ENCODE peak calls at places on chromosomes 12 and 14, in eight cellular contexts. R is mammary epithelial cell, C is body of pancreas, Z is tibial nerve, G is ovary, E is thyroid gland, I is ascending aorta, F is sigmoid colon. Y is an unnamed sample.
A peak's percentile ranks its signal among the peaks of the same experiment; 100 is the strongest.

GRCh38 chr12:120978296-120979219 is at the start of gene HNF1A:
- DNase-seq in R (no peak), C (peak; percentile 75), Z (no peak), G (no peak), E (no peak), I (no peak), F (no peak), Y (no peak)

GRCh38 chr12:113359939-113360748 is 1.8 kb downstream of the PLBD2 start:
- DNase-seq in R (no peak), C (no peak), Z (no peak), G (peak; percentile 34), E (no peak), I (no peak), F (no peak), Y (no peak)

GRCh38 chr14:55926007-55926406 is 192.2 kb upstream of the PELI2 start:
- DNase-seq in R (no peak), C (peak; percentile 76), Z (no peak), G (no peak), E (no peak), I (no peak), F (no peak), Y (no peak)

GRCh38 chr12:88957358-88957757 is 377.1 kb upstream of the KITLG start:
- DNase-seq in R (peak; percentile 20), C (no peak), Z (no peak), G (no peak), E (no peak), I (no peak), F (no peak), Y (no peak)

GRCh38 chr14:63956326-63956725 is 103.5 kb downstream of the SYNE2 start:
- DNase-seq in R (peak; percentile 51), C (no peak), Z (no peak), G (no peak), E (no peak), I (no peak), F (no peak), Y (no peak)

GRCh38 chr14:99260652-99261551 is 11.1 kb downstream of the BCL11B start:
- DNase-seq in R (no peak), C (no peak), Z (no peak), G (no peak), E (no peak), I (no peak), F (no peak), Y (no peak)

GRCh38 chr14:39812532-39813320 is 380.5 kb upstream of the FBXO33 start:
- DNase-seq in R (no peak), C (no peak), Z (no peak), G (no peak), E (no peak), I (no peak), F (no peak), Y (no peak)

GRCh38 chr12:88153959-88154358 is 11.9 kb downstream of the TMTC3 start:
- DNase-seq in R (no peak), C (no peak), Z (no peak), G (no peak), E (no peak), I (no peak), F (no peak), Y (no peak)

GRCh38 chr12:546265-546919 is 86.7 kb downstream of the B4GALNT3 start:
- DNase-seq in R (no peak), C (no peak), Z (no peak), G (no peak), E (no peak), I (no peak), F (no peak), Y (peak; percentile 52)

GRCh38 chr14:64440494-64440893 is 24.8 kb upstream of the AKAP5 start:
- DNase-seq in R (no peak), C (no peak), Z (no peak), G (no peak), E (no peak), I (no peak), F (no peak), Y (no peak)

GRCh38 chr14:67704484-67705089 is 2.9 kb downstream of the RDH12 start:
- DNase-seq in R (peak; percentile 54), C (peak; percentile 34), Z (peak; percentile 44), G (no peak), E (no peak), I (no peak), F (no peak), Y (no peak)

GRCh38 chr12:108099085-108099484 is 30.0 kb upstream of the WSCD2 start:
- DNase-seq in R (no peak), C (no peak), Z (no peak), G (no peak), E (no peak), I (no peak), F (no peak), Y (no peak)

GRCh38 chr14:106876711-106877110 is 1350.3 kb downstream of the TMEM121 start:
- DNase-seq in R (no peak), C (no peak), Z (no peak), G (no peak), E (no peak), I (no peak), F (no peak), Y (no peak)

GRCh38 chr12:15001733-15002471 is 29.1 kb downstream of the PDE6H start:
- DNase-seq in R (no peak), C (peak; percentile 19), Z (no peak), G (peak; percentile 56), E (peak; percentile 51), I (peak; percentile 77), F (peak; percentile 91), Y (no peak)

GRCh38 chr14:87002831-87003230 is 990.2 kb downstream of the GALC start:
- DNase-seq in R (no peak), C (no peak), Z (no peak), G (no peak), E (no peak), I (no peak), F (no peak), Y (no peak)

GRCh38 chr12:31506907-31507306 is 84.0 kb downstream of the DENND5B start:
- DNase-seq in R (peak; percentile 23), C (no peak), Z (no peak), G (no peak), E (no peak), I (no peak), F (no peak), Y (no peak)

GRCh38 chr14:90714811-90715210 is 101.4 kb downstream of the TTC7B start:
- DNase-seq in R (peak; percentile 12), C (no peak), Z (no peak), G (no peak), E (no peak), I (no peak), F (no peak), Y (no peak)

DNA sequence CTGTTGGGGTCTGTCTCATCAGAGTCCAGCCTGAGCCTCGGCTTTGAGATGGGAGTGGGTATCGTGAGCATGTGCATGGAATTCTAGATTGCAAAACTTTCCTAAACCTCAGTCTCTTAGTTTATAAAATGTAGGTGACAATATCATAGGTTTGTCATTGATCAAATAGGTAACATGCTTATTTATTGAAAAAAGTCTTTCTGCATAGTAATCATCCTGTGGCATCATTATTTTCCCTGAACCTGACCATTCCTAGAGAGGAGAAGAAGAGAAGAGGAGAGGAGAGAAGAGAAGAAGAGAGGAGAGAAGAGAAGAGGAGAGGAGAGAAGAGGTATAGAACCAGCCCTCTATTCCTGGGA is 4.1 kb downstream of the SMIM41 start:
- DNase-seq in R (no peak), C (no peak), Z (no peak), G (no peak), E (no peak), I (no peak), F (no peak), Y (no peak)
- TF ChIP-seq CTCF in R (no peak), C (no peak), Z (no peak), G (no peak), E (no peak), I (no peak), F (no peak), Y (peak; percentile 77)

GRCh38 chr14:92093320-92093719 is 13.1 kb downstream of the ATXN3 start:
- DNase-seq in R (no peak), C (no peak), Z (no peak), G (no peak), E (no peak), I (no peak), F (no peak), Y (no peak)
- H3K36me3 ChIP-seq in R (peaks cover 5% of the 10 kb centered on the region), C (peaks cover 3% of the 10 kb centered on the region), Z (no peaks in the 10 kb centered on the region), G (no peaks in the 10 kb centered on the region), E (peaks cover 11% of the 10 kb centered on the region), I (peaks cover 53% of the 10 kb centered on the region), F (peaks cover 70% of the 10 kb centered on the region), Y (peaks cover 52% of the 10 kb centered on the region)

GRCh38 chr12:105850103-105850968 is 288.4 kb downstream of the NUAK1 start:
- DNase-seq in R (no peak), C (no peak), Z (no peak), G (no peak), E (no peak), I (no peak), F (no peak), Y (no peak)

GRCh38 chr12:105855691-105856405 is 282.9 kb downstream of the NUAK1 start:
- DNase-seq in R (no peak), C (no peak), Z (no peak), G (no peak), E (no peak), I (no peak), F (no peak), Y (no peak)

GRCh38 chr12:105852496-105852895 is 286.3 kb downstream of the NUAK1 start:
- DNase-seq in R (peak; percentile 65), C (no peak), Z (no peak), G (no peak), E (no peak), I (no peak), F (no peak), Y (no peak)

GRCh38 chr12:105848286-105848685 is 290.5 kb downstream of the NUAK1 start:
- DNase-seq in R (no peak), C (no peak), Z (no peak), G (no peak), E (no peak), I (no peak), F (no peak), Y (no peak)

GRCh38 chr12:105852958-105853357 is 285.8 kb downstream of the NUAK1 start:
- DNase-seq in R (no peak), C (no peak), Z (peak; percentile 26), G (no peak), E (no peak), I (peak; percentile 65), F (peak; percentile 65), Y (no peak)
- H3K4me3 ChIP-seq in R (no peak overlapping the region), C (no peak overlapping the region), Z (no peak overlapping the region), G (no peak overlapping the region), E (no peak overlapping the region), I (no peak overlapping the region), F (no peak overlapping the region), Y (no peak overlapping the region)

GRCh38 chr14:34212172-34212571 is 249.9 kb downstream of the SPTSSA start:
- DNase-seq in R (no peak), C (no peak), Z (no peak), G (no peak), E (no peak), I (no peak), F (no peak), Y (no peak)

GRCh38 chr14:34211732-34212131 is 250.3 kb downstream of the SPTSSA start:
- DNase-seq in R (peak; percentile 79), C (no peak), Z (no peak), G (no peak), E (no peak), I (no peak), F (no peak), Y (no peak)

GRCh38 chr14:34213332-34213731 is 248.7 kb downstream of the SPTSSA start:
- DNase-seq in R (no peak), C (no peak), Z (no peak), G (no peak), E (no peak), I (no peak), F (no peak), Y (no peak)

GRCh38 chr14:34214961-34215360 is 247.1 kb downstream of the SPTSSA start:
- DNase-seq in R (no peak), C (no peak), Z (no peak), G (no peak), E (no peak), I (no peak), F (no peak), Y (no peak)

GRCh38 chr14:34212574-34212973 is 249.5 kb downstream of the SPTSSA start:
- DNase-seq in R (peak; percentile 77), C (no peak), Z (no peak), G (no peak), E (no peak), I (no peak), F (no peak), Y (no peak)
- TF ChIP-seq CTCF in R (no peak), C (no peak), Z (no peak), G (no peak), E (no peak), I (no peak), F (no peak), Y (no peak)

Y was measured in RWPE2.